ENCODE peak calls at places on chromosome 19, in four cellular contexts. U is fibroblast of lung, I is GM12878, L is PC-3. M is an unnamed sample.

GRCh38 chr19:5484398-5485285 is 29.4 kb downstream of the ZNRF4 start:
- DNase-seq in L (no peak), U (peak), I (no peak), M (no peak)

GRCh38 chr19:47253467-47253881 is 2.9 kb upstream of the CCDC9 start:
- DNase-seq in L (peak), I (no peak), U (peak), M (peak)

GRCh38 chr19:38213911-38214625 is 10.0 kb downstream of the DPF1 start:
- DNase-seq in I (peak), U (peak), L (peak), M (peak)

GRCh38 chr19:6745965-6746364 is 6.5 kb downstream of the TRIP10 start:
- DNase-seq in I (no peak), L (no peak), U (no peak), M (no peak)

GRCh38 chr19:38224014-38224862 is at the start of gene DPF1:
- DNase-seq in I (peak), U (peak), L (peak), M (peak)

GRCh38 chr19:17966115-17966455 is 822 bp upstream of the KCNN1 start:
- DNase-seq in I (no peak), L (no peak), U (no peak), M (no peak)

GRCh38 chr19:676343-677105 is at the start of gene FSTL3:
- DNase-seq in U (peak), I (no peak), L (peak), M (peak)

GRCh38 chr19:5951338-5951861 is 26.5 kb downstream of the RANBP3 start:
- DNase-seq in I (no peak), L (no peak), U (no peak), M (no peak)

GRCh38 chr19:52138614-52139290 is 986 bp downstream of the ZNF616 start:
- DNase-seq in U (peak), L (peak), I (no peak), M (no peak)

GRCh38 chr19:33195711-33196347 is 1.7 kb downstream of the LRP3 start:
- DNase-seq in L (no peak), I (no peak), U (no peak), M (no peak)

GRCh38 chr19:5253403-5254110 is 87.1 kb downstream of the PTPRS start:
- DNase-seq in L (no peak), U (peak), I (no peak), M (no peak)

GRCh38 chr19:55549500-55550320 is 4.4 kb upstream of the SBK3 start:
- DNase-seq in L (peak), U (peak), I (no peak), M (peak)

GRCh38 chr19:32910874-32911273 is 41.3 kb upstream of the SLC7A9 start:
- DNase-seq in U (no peak), I (no peak), L (no peak), M (no peak)

DNA sequence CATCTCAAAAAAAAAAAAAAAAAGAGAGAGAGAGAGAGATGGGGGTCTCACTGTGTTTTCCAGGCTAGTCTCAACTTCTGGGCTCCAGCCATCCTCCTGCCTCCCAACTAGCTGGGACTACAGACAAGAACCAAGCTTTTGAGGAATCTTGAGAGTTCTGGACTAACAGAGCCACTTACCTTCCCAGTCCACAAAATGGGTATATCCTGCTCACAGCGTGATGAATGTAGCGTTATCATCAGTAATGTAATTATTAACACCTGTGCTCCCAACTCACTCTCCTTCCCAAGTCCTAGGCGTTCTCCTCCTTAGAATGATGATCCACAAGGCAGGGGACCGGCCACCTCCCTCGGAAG is 4.6 kb upstream of the NANOS3 start:
- DNase-seq in U (no peak), L (no peak), I (no peak), M (no peak)
- H2AFZ ChIP-seq in U (no peak), L (no peak), I (no peak), M (peak)

GRCh38 chr19:39333507-39333906 is 2.3 kb downstream of the GMFG start:
- DNase-seq in I (no peak), U (no peak), L (no peak), M (no peak)

GRCh38 chr19:39332293-39332692 is 3.5 kb downstream of the GMFG start:
- DNase-seq in I (no peak), L (no peak), U (no peak), M (no peak)

GRCh38 chr19:39334444-39334976 is 1.3 kb downstream of the GMFG start:
- DNase-seq in I (no peak), L (no peak), U (no peak), M (no peak)

GRCh38 chr19:39336483-39336882 is 640 bp upstream of the GMFG start:
- DNase-seq in L (no peak), I (no peak), U (no peak), M (no peak)

GRCh38 chr19:39335168-39335567 is 675 bp downstream of the GMFG start:
- DNase-seq in U (no peak), I (no peak), L (no peak), M (no peak)
- H3K27ac ChIP-seq in U (no peak), I (peak), L (no peak), M (no peak)

GRCh38 chr19:36771275-36772231 is 1.1 kb downstream of the ZNF850 start:
- DNase-seq in U (peak), I (peak), L (peak), M (peak)

GRCh38 chr19:36773223-36773579 is 594 bp upstream of the ZNF850 start:
- DNase-seq in L (no peak), I (no peak), U (no peak), M (no peak)

GRCh38 chr19:36775768-36776167 is 3.2 kb upstream of the ZNF850 start:
- DNase-seq in L (no peak), U (peak), I (no peak), M (no peak)

GRCh38 chr19:36772341-36773222 is at the start of gene ZNF850:
- DNase-seq in L (peak), U (peak), I (peak), M (peak)
- H3K4me2 ChIP-seq in L (peak), U (peak), I (peak), M (peak)

GRCh38 chr19:35746087-35746462 is 624 bp downstream of the PSENEN start:
- DNase-seq in L (no peak), U (no peak), I (no peak), M (no peak)
- H2AFZ ChIP-seq in L (peak), U (no peak), I (no peak), M (peak)

GRCh38 chr19:56573914-56574313 is 6.6 kb downstream of the ZNF470 start:
- DNase-seq in U (no peak), I (no peak), L (no peak), M (no peak)
- H3K27ac ChIP-seq in U (no peak), I (no peak), L (no peak), M (no peak)

DNA sequence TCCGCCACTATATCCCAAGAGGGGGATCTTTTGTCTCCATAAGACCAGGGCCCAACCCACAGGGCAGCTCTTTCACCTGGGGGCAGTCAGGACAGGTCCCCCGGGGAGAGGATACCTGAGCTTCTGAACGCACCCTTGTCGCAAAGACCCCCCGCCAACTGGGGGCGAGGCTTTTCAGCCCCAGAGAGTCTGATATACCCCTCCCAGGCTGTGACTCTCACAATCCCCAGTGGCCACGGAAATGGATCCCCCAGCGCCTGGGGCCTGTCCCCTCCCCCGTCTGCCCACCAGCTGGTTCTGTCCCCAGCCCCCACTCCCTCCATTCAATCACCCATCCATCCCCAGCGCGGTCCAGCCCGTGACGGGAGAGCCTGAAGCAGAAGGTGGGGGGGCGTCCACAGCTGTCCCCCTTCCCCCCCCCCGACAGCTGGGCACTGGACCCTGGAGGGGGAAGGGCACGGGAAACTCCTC is 858 bp downstream of the DOCK6 start:
- DNase-seq in I (no peak), L (no peak), U (no peak), M (no peak)
- H3K4me2 ChIP-seq in I (peak), L (peak), U (peak), M (peak)

DNA sequence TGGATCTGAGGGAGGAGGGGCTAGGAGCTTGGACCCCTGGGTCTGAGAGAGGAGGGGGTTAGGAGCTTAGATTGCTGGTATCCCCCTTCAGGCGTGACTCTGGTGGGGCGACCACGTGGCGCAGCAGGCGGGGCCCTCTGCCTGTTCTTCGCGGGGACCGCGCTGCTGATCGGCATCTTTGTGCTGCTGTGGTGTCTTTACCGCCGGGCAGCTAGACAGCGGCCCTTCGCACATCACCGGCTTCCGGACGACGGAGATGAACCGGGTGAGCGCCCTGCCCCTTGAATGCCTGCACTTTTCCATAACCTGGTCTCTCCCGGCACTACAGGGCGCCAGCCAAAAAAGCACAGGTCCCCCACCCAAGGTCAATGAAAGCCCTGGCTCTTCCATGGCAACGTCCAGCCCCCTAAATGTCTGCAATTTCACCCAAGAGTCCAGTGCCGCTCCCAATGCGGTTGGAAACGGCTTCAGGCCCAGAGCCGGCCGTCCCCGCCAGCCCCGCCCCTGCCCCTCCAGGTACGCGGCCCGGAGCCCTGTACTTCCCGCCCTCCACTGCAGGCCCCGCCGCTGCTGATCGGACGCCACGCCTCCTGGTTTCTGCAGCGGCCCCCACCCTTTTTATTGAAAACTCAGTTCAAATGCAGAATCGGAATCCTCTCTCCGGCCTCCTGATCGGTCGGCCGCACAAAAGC is 2.8 kb downstream of the GFY start:
- DNase-seq in U (no peak), L (peak), I (no peak), M (no peak)
- H2AFZ ChIP-seq in U (no peak), L (peak), I (no peak), M (peak)

DNA sequence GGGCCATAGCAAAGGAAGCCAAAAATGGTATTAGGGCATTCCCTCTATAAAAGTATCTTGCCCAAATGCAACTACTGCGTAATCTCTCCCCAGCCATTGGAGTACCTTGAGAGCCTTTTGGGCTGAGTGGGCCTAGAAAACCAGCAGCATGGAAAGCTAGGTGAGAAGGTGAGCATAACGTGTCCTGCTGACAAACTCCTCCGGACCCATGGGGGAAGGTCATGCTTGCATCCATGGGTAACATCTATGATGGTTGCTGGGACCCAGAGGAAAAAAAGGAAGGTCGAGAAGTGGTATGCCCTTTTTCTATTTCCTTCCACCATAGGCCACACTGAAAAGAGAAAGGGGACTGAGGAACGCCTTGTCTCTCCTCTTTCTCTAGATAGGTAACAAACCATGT is 57.4 kb downstream of the ZNF728 start:
- DNase-seq in L (no peak), I (no peak), U (peak), M (no peak)
- H3K27ac ChIP-seq in L (no peak), I (no peak), U (no peak), M (no peak)

GRCh38 chr19:2186071-2186846 is 22.5 kb downstream of the DOT1L start:
- DNase-seq in U (peak), I (no peak), L (no peak), M (no peak)

GRCh38 chr19:2188708-2189385 is 25.1 kb downstream of the DOT1L start:
- DNase-seq in L (no peak), U (no peak), I (no peak), M (no peak)

GRCh38 chr19:2184422-2185012 is 20.8 kb downstream of the DOT1L start:
- DNase-seq in U (no peak), L (no peak), I (no peak), M (no peak)

GRCh38 chr19:2187164-2187563 is 23.4 kb downstream of the DOT1L start:
- DNase-seq in L (no peak), U (no peak), I (no peak), M (no peak)

DNA sequence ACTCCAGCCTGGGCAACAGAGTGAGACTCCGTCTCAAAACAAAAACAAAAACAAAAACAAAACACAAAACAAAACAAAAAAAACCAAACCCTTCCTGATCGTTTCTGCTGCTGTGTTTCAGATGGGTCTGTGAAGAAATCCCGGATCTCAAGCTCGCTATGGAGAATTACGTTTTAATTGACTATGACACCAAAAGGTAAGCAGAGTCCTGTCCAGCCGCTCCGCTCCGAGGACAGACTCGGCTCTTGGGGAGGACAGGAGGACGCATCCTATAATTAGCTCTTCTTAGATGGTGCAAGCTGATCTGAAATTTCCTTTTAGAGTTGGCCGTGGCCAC is 22.0 kb downstream of the DOT1L start:
- DNase-seq in L (no peak), U (no peak), I (no peak), M (no peak)
- H3K4me2 ChIP-seq in L (no peak), U (peak), I (no peak), M (no peak)

DNA sequence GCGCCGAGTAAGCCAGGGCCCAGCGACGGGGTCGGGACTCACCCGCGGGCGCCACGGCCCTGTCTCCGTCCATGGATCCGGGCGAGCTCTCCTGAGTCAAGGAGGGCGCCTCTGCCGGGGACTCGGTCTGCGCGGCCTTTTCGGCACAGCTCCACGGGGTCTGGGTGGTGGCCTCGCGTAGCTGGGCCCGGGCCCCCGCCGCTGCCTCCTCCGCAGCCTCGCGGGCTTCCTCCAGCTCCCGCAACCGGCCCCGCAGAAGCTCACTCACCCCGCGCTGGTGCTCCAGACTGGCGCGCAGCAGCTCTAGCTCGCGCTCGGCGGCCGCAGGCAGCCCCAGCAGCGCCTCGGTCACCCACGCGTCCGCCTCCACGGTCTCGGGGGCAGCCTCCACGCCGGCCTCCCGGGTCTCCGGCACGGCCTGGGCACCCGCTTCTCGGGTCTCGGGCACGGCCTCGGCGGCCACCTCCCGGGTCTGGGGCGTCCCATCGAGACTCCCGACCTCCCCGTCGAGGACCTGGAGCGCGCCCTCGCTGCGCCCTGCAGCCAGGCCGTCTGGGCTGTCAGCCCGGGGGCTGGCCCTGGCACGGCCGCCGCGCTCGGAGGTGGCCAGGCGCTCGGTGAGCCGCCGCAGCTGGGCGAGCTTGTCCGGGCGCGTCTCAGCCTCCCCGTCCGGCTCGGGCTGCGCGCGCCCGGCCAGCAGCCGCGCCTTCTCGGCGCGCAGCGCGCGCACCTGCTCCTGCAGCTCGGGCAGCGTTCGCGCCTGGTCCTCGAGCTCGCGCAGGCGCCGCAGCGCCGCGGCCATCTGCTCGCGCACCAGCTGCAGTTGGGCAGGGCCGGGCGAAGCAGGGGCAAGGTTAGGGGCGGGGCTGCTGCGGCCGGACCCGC is 8.4 kb downstream of the KANK3 start:
- DNase-seq in U (peak), L (peak), I (no peak), M (peak)
- H2AFZ ChIP-seq in U (no peak), L (peak), I (peak), M (peak)

M was measured in PC-9.